ENCODE peak calls at places on chromosomes 7 and 10, in nine cellular contexts. H is fibroblast of the aortic adventitia, X is AG09309, O is adrenal gland, C is GM10248, T is progenitor cell of endocrine pancreas, F is mesothelial cell of epicardium, G is right atrium auricular region, Q is type B pancreatic cell. V is an unnamed sample.

GRCh38 chr10:822661-823367 is 108.7 kb downstream of the LARP4B start:
- DNase-seq in G (no peak), H (no peak), Q (no peak), F (no peak), O (no peak), C (no peak), T (no peak), X (no peak), V (peak; percentile 25)

GRCh38 chr10:112132429-112132828 is 51.1 kb downstream of the GPAM start:
- DNase-seq in G (no peak), X (no peak), C (no peak), O (no peak), F (no peak), H (no peak), T (no peak), Q (no peak), V (no peak)

GRCh38 chr10:109866168-109866994 is 56.9 kb downstream of the XPNPEP1 start:
- DNase-seq in Q (no peak), C (no peak), H (no peak), F (no peak), T (no peak), G (peak; percentile 58), X (no peak), O (peak; percentile 37), V (no peak)

GRCh38 chr10:79413196-79413595 is 32.2 kb downstream of the ZCCHC24 start:
- DNase-seq in F (no peak), Q (no peak), C (no peak), X (no peak), G (no peak), T (no peak), H (no peak), O (peak; percentile 50), V (no peak)

GRCh38 chr7:375491-375821 is 85.5 kb downstream of the FOXL3 start:
- DNase-seq in G (no peak), T (peak; percentile 9), H (no peak), O (no peak), X (no peak), F (no peak), Q (no peak), C (no peak), V (no peak)

GRCh38 chr7:158187055-158187770 is 400.4 kb downstream of the PTPRN2 start:
- DNase-seq in H (no peak), T (no peak), G (no peak), X (no peak), C (no peak), Q (no peak), F (no peak), O (no peak), V (no peak)

GRCh38 chr10:68516766-68517165 is 10.6 kb downstream of the SLC25A16 start:
- DNase-seq in G (no peak), H (peak; percentile 87), O (no peak), C (no peak), T (no peak), F (no peak), X (peak; percentile 59), Q (no peak), V (no peak)

GRCh38 chr7:150407588-150408392 is 28.7 kb downstream of the ZNF775 start:
- DNase-seq in G (no peak), X (no peak), T (no peak), F (no peak), H (no peak), Q (no peak), C (no peak), O (no peak), V (no peak)

GRCh38 chr7:140685407-140686087 is 11.0 kb upstream of the NDUFB2 start:
- DNase-seq in T (no peak), H (no peak), Q (no peak), G (peak; percentile 48), X (no peak), F (no peak), O (no peak), C (no peak), V (no peak)

GRCh38 chr10:46291817-46292572 is 5.2 kb downstream of the ANTXRL start:
- DNase-seq in T (no peak), G (no peak), Q (no peak), F (no peak), H (no peak), O (peak; percentile 55), X (no peak), C (no peak), V (no peak)

GRCh38 chr7:139679731-139680594 is 97.8 kb downstream of the HIPK2 start:
- DNase-seq in X (no peak), T (no peak), C (no peak), F (no peak), O (no peak), H (peak; percentile 30), Q (no peak), G (no peak), V (no peak)

GRCh38 chr7:153402721-153403541 is 643.4 kb downstream of the ACTR3B start:
- DNase-seq in C (no peak), F (no peak), X (no peak), O (no peak), T (no peak), Q (no peak), H (no peak), G (no peak), V (no peak)

GRCh38 chr10:665579-666091 is 23.8 kb downstream of the DIP2C start:
- DNase-seq in G (peak; percentile 76), Q (peak; percentile 36), O (peak; percentile 72), H (peak; percentile 90), T (peak; percentile 4), X (no peak), F (no peak), C (no peak), V (no peak)

GRCh38 chr7:94182721-94183120 is 178.6 kb upstream of the BET1 start:
- DNase-seq in C (no peak), Q (no peak), T (no peak), H (peak; percentile 25), X (no peak), O (no peak), F (no peak), G (no peak), V (no peak)

GRCh38 chr7:50121269-50121668 is 28.2 kb upstream of the ZPBP start:
- DNase-seq in O (no peak), H (no peak), X (no peak), Q (no peak), G (no peak), T (no peak), F (no peak), C (no peak), V (peak; percentile 20)

DNA sequence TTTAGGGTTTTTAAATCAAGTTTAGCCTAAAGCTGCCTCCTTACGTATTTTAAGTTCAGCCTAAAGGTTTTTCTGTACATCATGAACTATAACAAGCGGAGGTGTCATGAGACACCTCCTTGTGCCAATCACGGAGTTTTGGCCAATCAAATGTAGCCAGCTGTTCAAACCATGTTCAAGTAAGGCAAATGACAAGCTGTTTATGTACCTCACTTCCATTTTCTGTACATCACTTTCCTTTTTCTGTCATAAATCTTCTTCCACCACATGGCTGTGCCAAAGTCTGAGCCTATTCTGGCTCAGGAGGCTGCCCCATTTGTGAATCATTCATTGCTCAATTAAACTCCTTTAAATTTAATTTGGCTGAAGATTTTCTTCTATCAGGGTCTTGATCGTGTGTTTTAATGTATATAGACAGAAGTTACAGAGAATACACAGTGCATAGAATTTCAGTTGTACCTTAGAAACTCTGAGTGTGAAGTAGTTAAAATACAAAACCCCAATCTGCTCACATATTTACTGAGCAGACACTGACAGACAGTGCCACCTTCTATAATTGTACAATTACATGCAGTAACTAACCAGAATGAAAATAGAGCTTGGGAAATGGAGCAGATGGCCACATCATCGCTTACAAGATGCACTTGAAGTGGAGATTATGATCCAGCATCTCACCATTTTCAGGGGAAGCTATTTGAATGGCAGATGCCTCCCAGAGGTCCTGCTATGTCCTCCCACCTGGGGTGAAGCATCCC is 76.9 kb upstream of the LANCL2 start:
- DNase-seq in O (no peak), G (no peak), F (no peak), X (no peak), T (no peak), H (no peak), C (no peak), Q (no peak), V (no peak)
- TF ChIP-seq CTCF in O (no peak), G (no peak), F (no peak), X (no peak), T (no peak), H (no peak), C (peak; percentile 4), Q (no peak), V (no peak)

DNA sequence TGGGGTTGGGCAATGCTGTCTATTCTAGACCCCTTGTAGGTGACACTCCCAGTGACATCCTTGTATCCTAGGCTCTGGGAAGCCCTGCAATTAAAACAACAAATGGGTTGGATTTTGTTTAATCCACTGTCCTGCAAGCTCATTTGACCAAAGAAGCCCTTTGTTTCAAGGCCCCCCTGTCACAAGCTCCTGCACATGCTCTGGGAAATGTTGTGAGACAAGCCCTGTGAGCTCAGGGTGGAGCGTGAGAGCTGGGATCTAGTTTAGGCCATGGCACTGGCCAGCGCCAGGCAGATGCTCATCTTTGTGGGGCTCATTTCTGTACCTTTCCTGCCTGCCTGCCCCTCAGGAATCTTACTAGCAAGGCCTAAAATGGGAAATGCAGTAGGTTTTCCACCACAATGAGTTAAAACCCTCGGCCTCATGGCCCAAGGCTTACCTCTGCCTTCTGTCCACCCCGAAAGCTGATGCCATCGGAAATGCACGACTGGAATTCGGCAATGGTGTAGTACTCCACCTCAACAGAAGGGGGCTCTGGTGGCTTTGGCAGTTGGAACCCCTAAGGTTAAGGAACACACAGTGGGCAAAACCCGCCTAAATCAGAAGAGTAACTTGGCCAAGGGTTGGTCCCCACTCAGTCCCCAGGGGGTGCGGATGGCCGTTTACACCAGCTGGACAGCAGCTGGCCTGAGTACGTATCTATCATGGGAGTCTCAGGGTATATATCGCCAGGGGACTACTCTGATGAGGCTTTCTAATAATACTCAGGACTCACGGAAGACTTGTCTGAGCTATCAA is 112.1 kb downstream of the NEURL1 start:
- DNase-seq in O (peak; percentile 65), X (no peak), Q (no peak), F (no peak), C (peak; percentile 53), T (no peak), H (peak; percentile 83), G (peak; percentile 88), V (peak; percentile 81)
- TF ChIP-seq CTCF in O (peak; percentile 81), X (peak; percentile 87), Q (peak; percentile 67), F (peak; percentile 66), C (peak; percentile 46), T (peak; percentile 40), H (peak; percentile 94), G (peak; percentile 69), V (peak; percentile 51)

DNA sequence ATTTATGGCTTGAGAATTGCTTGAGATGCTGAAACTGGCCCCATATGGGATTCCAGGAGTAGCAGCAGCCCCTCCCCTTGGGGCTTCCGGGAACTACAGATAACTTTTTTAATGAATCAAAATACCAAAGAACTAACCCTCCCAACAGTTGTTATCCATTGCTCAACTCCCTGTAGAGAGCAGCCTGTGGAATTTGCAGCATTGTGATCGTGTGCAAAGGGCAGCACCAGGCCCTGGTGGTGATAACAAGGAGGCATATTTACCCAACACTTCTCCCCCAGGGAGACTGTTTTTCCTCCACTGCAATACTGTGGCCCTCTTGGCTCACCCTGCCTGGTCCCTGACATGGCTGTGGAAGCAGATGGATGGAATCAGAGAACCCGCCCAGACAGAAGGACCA is 196.2 kb downstream of the PLXNA4 start:
- DNase-seq in Q (no peak), T (no peak), G (peak; percentile 81), X (peak; percentile 73), C (no peak), H (peak; percentile 92), F (no peak), O (peak; percentile 12), V (no peak)
- TF ChIP-seq CTCF in Q (no peak), T (no peak), G (no peak), X (no peak), C (no peak), H (peak; percentile 30), F (no peak), O (peak; percentile 11), V (no peak)

GRCh38 chr10:66457629-66458028 is 468.2 kb upstream of the LRRTM3 start:
- DNase-seq in Q (no peak), X (no peak), H (no peak), O (no peak), G (no peak), T (no peak), F (no peak), C (no peak), V (no peak)

GRCh38 chr10:66455304-66455703 is 470.5 kb upstream of the LRRTM3 start:
- DNase-seq in O (no peak), F (no peak), X (no peak), T (no peak), C (no peak), H (no peak), G (no peak), Q (no peak), V (no peak)
- TF ChIP-seq CTCF in O (no peak), F (no peak), X (no peak), T (no peak), C (no peak), H (no peak), G (no peak), Q (no peak), V (no peak)